ENCODE peak calls at places on chromosomes 16 and 17, in nine cellular contexts. U, I, Z, G, R, C, A, P and Q are unnamed samples.

GRCh38 chr16:74731853-74732477 is 31.3 kb upstream of the MLKL start:
- DNase-seq in I (no peak), U (no peak), R (peak), Z (no peak), P (no peak), A (no peak), C (no peak), G (no peak), Q (no peak)

GRCh38 chr17:76791053-76791980 is 53.4 kb downstream of the MFSD11 start:
- DNase-seq in Z (peak), R (peak), U (no peak), C (no peak), I (peak), A (no peak), P (no peak), G (peak), Q (no peak)

GRCh38 chr17:47199627-47200324 is 9.4 kb upstream of the MYL4 start:
- DNase-seq in C (no peak), P (no peak), I (no peak), G (no peak), U (no peak), R (no peak), Z (no peak), A (no peak), Q (no peak)

GRCh38 chr17:62595484-62595883 is 32.0 kb upstream of the MRC2 start:
- DNase-seq in R (no peak), A (no peak), I (no peak), U (no peak), Z (no peak), G (no peak), P (no peak), C (no peak), Q (no peak)

GRCh38 chr16:87390641-87391323 is 1.4 kb upstream of the MAP1LC3B start:
- DNase-seq in A (no peak), P (no peak), G (no peak), Z (no peak), U (no peak), C (no peak), R (no peak), I (no peak), Q (no peak)

GRCh38 chr17:44095388-44095646 is 24.8 kb downstream of the G6PC3 start:
- DNase-seq in G (no peak), C (no peak), Z (no peak), U (no peak), I (no peak), P (no peak), R (no peak), A (no peak), Q (no peak)

GRCh38 chr17:72984145-72984924 is 108.2 kb downstream of the SLC39A11 start:
- DNase-seq in G (no peak), R (no peak), C (no peak), U (no peak), P (no peak), A (no peak), I (no peak), Z (no peak), Q (no peak)

GRCh38 chr17:38456031-38456815 is 28.0 kb downstream of the ARHGAP23 start:
- DNase-seq in U (no peak), A (peak), P (peak), C (no peak), Z (no peak), R (no peak), I (no peak), G (peak), Q (no peak)

GRCh38 chr17:38465420-38466345 is 37.4 kb downstream of the ARHGAP23 start:
- DNase-seq in A (no peak), U (peak), P (peak), R (no peak), I (peak), Z (no peak), C (peak), G (no peak), Q (peak)

GRCh38 chr16:19808061-19808621 is 76.5 kb downstream of the GPRC5B start:
- DNase-seq in U (no peak), C (no peak), I (no peak), R (no peak), P (no peak), G (peak), A (peak), Z (peak), Q (no peak)

DNA sequence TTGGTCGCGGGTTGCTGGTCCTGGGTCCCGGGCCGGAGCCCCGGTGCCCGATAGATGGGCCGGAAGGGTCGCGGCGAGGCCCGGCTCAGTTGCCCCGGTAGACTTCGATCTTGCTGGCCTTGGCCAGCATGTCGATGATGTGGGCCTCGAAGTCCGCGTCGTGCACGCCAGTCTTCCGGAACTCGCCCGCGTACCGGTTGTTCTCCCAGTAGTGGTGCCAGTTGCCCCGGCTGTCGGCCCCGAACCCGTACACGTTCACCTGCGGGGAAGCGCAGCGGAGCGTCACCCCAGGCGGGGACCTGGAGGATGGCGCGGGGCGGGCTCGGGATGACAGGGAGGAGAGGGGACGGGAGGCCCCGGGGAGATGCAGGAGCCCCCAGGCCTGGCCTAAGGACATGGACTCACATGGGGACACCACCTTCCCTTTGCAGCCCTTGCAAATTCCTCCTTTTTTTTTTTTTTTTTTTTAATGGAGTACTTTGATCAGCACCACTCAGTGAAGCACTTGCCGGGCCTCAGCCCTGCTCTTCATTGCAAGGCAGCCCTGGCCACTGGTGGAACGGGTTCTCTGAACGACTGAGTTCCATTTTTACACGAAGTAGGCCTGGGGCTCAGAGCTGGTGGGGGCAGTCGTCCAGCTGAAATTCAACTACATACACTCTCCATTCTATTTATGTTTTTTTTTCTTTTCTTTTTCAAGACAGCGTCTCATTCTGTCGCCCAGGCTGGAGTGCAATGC is 35.1 kb downstream of the DDX19A start:
- DNase-seq in G (no peak), I (no peak), P (no peak), A (no peak), C (no peak), Z (no peak), R (no peak), U (no peak), Q (peak)
- TF ChIP-seq POLR2A in G (peak), I (peak), P (no peak), A (no peak), C (no peak), Z (peak), R (peak), U (no peak), Q (no peak)

GRCh38 chr16:11101283-11101682 is 154.7 kb downstream of the SOCS1 start:
- DNase-seq in U (no peak), A (no peak), I (no peak), C (no peak), Z (no peak), G (no peak), R (no peak), P (no peak), Q (no peak)

GRCh38 chr16:11099672-11100195 is 155.4 kb downstream of the CLEC16A start:
- DNase-seq in I (no peak), A (no peak), P (no peak), Z (no peak), U (no peak), C (no peak), R (no peak), G (no peak), Q (no peak)

GRCh38 chr16:11098601-11099377 is 154.4 kb downstream of the CLEC16A start:
- DNase-seq in G (no peak), I (no peak), U (no peak), A (no peak), Z (no peak), R (no peak), P (no peak), C (no peak), Q (no peak)

GRCh38 chr16:11101695-11102522 is 154.1 kb downstream of the SOCS1 start:
- DNase-seq in C (no peak), G (no peak), U (no peak), P (no peak), R (peak), Z (no peak), A (no peak), I (no peak), Q (no peak)

DNA sequence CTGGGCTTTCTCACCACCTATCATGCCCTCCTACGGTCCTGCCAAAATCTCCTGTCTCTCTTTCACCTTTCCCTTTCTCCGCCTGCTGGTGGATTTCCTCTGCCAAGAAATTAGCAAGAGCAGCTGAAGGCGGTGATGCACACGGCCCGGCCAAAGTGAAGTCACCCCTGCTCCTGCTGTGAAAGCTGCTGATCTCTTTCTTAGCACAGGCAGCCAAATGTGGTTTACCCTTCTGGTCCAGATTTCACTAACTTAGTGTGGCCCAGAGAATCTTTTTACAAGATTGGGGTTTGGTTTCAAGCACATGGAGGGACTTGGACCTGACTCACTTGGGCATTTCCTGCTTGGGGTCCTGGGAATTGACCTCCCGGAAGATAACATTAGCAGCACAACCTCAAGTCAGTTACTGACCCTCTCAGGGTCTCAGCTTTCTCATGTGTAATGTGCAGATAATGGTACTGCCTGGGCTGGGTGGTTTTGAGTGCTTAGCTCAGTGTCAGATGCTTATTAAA is 155.7 kb downstream of the SOCS1 start:
- DNase-seq in A (peak), R (no peak), I (peak), P (no peak), Z (peak), C (peak), U (peak), G (no peak), Q (peak)
- TF ChIP-seq CTCF in A (no peak), R (no peak), I (peak), P (no peak), Z (no peak), C (no peak), U (no peak), G (no peak), Q (no peak)

DNA sequence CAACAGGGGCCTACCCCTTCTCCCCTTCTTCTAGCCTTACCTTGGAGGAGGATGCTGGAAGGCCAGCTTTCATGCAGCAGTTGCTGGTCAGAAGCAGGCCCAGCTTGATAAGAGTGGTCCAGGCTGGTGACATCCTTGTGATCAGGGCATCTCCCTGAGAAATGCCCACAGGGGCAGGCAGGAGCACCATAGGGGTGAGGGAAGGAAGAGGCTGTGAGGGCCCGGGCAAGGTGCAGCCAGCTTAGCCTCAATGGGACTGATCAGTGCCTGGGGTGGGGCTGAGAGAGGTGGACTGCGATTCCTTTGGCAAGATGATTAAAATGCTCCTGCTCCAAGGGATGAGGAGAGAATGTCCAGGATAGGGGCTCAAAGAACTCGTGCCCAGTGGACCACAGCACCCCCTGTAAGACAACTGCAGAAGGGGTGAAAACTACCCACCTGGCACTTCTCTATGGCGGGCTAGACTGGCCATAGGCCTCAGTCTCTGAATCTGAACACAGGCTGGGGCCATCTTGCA is 9.5 kb upstream of the GALK1 start:
- DNase-seq in A (no peak), R (no peak), I (peak), P (no peak), C (peak), U (no peak), G (no peak), Z (peak), Q (no peak)
- TF ChIP-seq POLR2A in A (no peak), R (no peak), I (no peak), P (no peak), C (peak), U (no peak), G (no peak), Z (no peak), Q (no peak)

DNA sequence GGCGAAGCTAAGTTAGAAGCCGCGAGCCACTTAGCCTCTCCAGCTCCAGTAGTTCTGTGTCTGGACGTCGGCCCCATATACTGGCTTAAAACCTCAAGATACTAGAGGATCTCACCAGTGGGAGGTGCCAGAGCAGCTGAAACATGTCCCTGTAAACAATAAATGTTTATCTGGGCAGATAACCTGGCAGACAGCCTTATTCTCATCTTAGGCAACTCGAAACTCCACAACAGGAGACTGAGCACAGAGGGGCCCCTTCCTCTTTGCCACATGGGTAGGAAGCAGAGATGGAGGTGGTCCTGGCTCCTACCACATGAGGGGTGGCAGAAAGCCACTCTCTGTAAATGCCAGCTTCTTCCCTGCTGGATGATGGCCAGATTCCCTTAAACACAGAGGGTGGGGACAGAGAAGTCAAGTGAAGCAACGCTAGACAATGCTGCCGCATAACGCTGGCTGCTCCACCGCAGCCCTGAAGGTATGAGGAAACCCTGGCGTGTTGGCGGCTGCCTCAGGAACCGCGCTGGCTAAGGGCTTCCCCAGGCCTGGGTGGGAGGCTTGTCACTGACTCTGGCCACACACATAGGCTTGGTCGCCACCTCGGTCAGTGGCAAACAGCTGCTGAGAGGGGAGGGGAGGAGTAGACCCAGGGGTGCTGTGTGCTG is 67.9 kb downstream of the HIC1 start:
- DNase-seq in U (peak), R (no peak), G (no peak), I (peak), Z (peak), P (peak), C (peak), A (peak), Q (peak)
- TF ChIP-seq CTCF in U (no peak), R (no peak), G (no peak), I (no peak), Z (no peak), P (peak), C (no peak), A (no peak), Q (no peak)

DNA sequence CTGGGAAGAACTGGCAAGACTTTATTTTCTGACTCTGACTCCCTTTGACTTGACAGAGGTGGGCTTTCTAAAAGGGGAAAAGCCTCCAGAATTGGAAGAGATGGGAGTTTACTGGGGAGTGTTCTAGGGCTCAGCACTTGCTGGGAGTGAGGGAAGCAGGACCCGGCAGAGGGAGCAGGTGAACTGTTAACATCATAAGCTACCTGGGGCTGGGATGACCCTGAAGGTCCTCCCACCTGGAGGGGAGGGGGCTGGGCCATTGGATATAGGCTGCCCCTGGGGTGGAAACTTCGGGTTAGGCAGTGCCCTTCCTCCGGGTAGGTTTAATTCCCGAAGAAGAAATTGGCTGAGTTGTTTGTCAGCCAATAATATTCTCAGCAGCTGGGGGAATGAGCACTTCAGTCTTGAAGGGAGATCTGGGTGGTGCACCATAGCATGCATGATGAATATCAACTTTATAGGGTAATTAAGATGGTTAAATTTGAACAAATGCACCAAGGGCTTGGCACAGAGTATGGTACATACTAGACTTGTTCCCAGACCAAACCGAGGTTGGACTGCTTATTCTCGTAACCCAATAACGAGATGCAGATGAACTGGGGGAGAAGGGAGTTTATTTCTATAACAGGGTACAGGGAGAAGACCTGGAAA is 337.0 kb downstream of the HAPSTR1 start:
- DNase-seq in I (no peak), Z (no peak), P (no peak), U (no peak), C (no peak), R (no peak), G (no peak), A (no peak), Q (no peak)
- TF ChIP-seq POLR2A in I (no peak), Z (no peak), P (no peak), U (no peak), C (no peak), R (no peak), G (no peak), A (no peak), Q (no peak)